ENCODE peak calls at places on chromosomes 2 and 18, in five cellular contexts. One of them, this sample, is unnamed.

GRCh38 chr2:72917138-72917874 is at the start of gene EMX1:
- DNase-seq in GM23248: peak; percentile 46
- DNase-seq in stimulated activated CD4-positive, alpha-beta T cell treated with anti-CD3 and anti-CD28 coated beads, Interleukin-1b, Interleukin-23, amount 100 ng/mL, for 48 hours: peak; percentile 58
- DNase-seq in CD4-positive, alpha-beta memory T cell: peak; percentile 52
- DNase-seq in hepatocyte: peak; percentile 81
- DNase-seq in this sample: no peak

GRCh38 chr18:61136852-61137251 is 196.4 kb upstream of the CDH20 start:
- DNase-seq in GM23248: no peak
- DNase-seq in stimulated activated CD4-positive, alpha-beta T cell treated with anti-CD3 and anti-CD28 coated beads, Interleukin-1b, Interleukin-23, amount 100 ng/mL, for 48 hours: no peak
- DNase-seq in CD4-positive, alpha-beta memory T cell: no peak
- DNase-seq in hepatocyte: no peak
- DNase-seq in this sample: no peak

GRCh38 chr2:128420131-128420530 is 101.5 kb upstream of the HS6ST1 start:
- DNase-seq in GM23248: no peak
- DNase-seq in stimulated activated CD4-positive, alpha-beta T cell treated with anti-CD3 and anti-CD28 coated beads, Interleukin-1b, Interleukin-23, amount 100 ng/mL, for 48 hours: no peak
- DNase-seq in CD4-positive, alpha-beta memory T cell: no peak
- DNase-seq in hepatocyte: no peak
- DNase-seq in this sample: no peak

GRCh38 chr2:228847684-228848083 is 423.4 kb downstream of the PID1 start:
- DNase-seq in GM23248: no peak
- DNase-seq in stimulated activated CD4-positive, alpha-beta T cell treated with anti-CD3 and anti-CD28 coated beads, Interleukin-1b, Interleukin-23, amount 100 ng/mL, for 48 hours: no peak
- DNase-seq in CD4-positive, alpha-beta memory T cell: no peak
- DNase-seq in hepatocyte: no peak
- DNase-seq in this sample: no peak

GRCh38 chr2:207434288-207434687 is 95.5 kb upstream of the CREB1 start:
- DNase-seq in GM23248: peak; percentile 58
- DNase-seq in stimulated activated CD4-positive, alpha-beta T cell treated with anti-CD3 and anti-CD28 coated beads, Interleukin-1b, Interleukin-23, amount 100 ng/mL, for 48 hours: no peak
- DNase-seq in CD4-positive, alpha-beta memory T cell: no peak
- DNase-seq in hepatocyte: no peak
- DNase-seq in this sample: no peak

GRCh38 chr2:177984739-177985138 is 87.8 kb downstream of the PDE11A start:
- DNase-seq in GM23248: peak; percentile 50
- DNase-seq in stimulated activated CD4-positive, alpha-beta T cell treated with anti-CD3 and anti-CD28 coated beads, Interleukin-1b, Interleukin-23, amount 100 ng/mL, for 48 hours: no peak
- DNase-seq in CD4-positive, alpha-beta memory T cell: no peak
- DNase-seq in hepatocyte: peak; percentile 23
- DNase-seq in this sample: no peak

GRCh38 chr2:241984271-241984655 is 114.7 kb downstream of the RTP5 start:
- DNase-seq in GM23248: no peak
- DNase-seq in stimulated activated CD4-positive, alpha-beta T cell treated with anti-CD3 and anti-CD28 coated beads, Interleukin-1b, Interleukin-23, amount 100 ng/mL, for 48 hours: no peak
- DNase-seq in CD4-positive, alpha-beta memory T cell: no peak
- DNase-seq in hepatocyte: no peak
- DNase-seq in this sample: no peak

GRCh38 chr18:48405108-48405507 is 4.1 kb downstream of the ZBTB7C start:
- DNase-seq in GM23248: peak; percentile 79
- DNase-seq in stimulated activated CD4-positive, alpha-beta T cell treated with anti-CD3 and anti-CD28 coated beads, Interleukin-1b, Interleukin-23, amount 100 ng/mL, for 48 hours: no peak
- DNase-seq in CD4-positive, alpha-beta memory T cell: no peak
- DNase-seq in hepatocyte: no peak
- DNase-seq in this sample: no peak

GRCh38 chr2:86753606-86754005 is 33.5 kb downstream of the RMND5A start:
- DNase-seq in GM23248: no peak
- DNase-seq in stimulated activated CD4-positive, alpha-beta T cell treated with anti-CD3 and anti-CD28 coated beads, Interleukin-1b, Interleukin-23, amount 100 ng/mL, for 48 hours: no peak
- DNase-seq in CD4-positive, alpha-beta memory T cell: no peak
- DNase-seq in hepatocyte: no peak
- DNase-seq in this sample: no peak

GRCh38 chr2:181678033-181678586 is 2.2 kb downstream of the NEUROD1 start:
- DNase-seq in GM23248: peak; percentile 84
- DNase-seq in stimulated activated CD4-positive, alpha-beta T cell treated with anti-CD3 and anti-CD28 coated beads, Interleukin-1b, Interleukin-23, amount 100 ng/mL, for 48 hours: peak; percentile 63
- DNase-seq in CD4-positive, alpha-beta memory T cell: peak; percentile 51
- DNase-seq in hepatocyte: peak; percentile 91
- DNase-seq in this sample: peak; percentile 36

GRCh38 chr18:26656944-26657536 is 108.7 kb upstream of the KCTD1 start:
- DNase-seq in GM23248: peak; percentile 85
- DNase-seq in stimulated activated CD4-positive, alpha-beta T cell treated with anti-CD3 and anti-CD28 coated beads, Interleukin-1b, Interleukin-23, amount 100 ng/mL, for 48 hours: no peak
- DNase-seq in CD4-positive, alpha-beta memory T cell: no peak
- DNase-seq in hepatocyte: peak; percentile 85
- DNase-seq in this sample: peak; percentile 35

GRCh38 chr18:50034029-50034428 is 160.9 kb downstream of the MYO5B start:
- DNase-seq in GM23248: no peak
- DNase-seq in stimulated activated CD4-positive, alpha-beta T cell treated with anti-CD3 and anti-CD28 coated beads, Interleukin-1b, Interleukin-23, amount 100 ng/mL, for 48 hours: no peak
- DNase-seq in CD4-positive, alpha-beta memory T cell: no peak
- DNase-seq in hepatocyte: no peak
- DNase-seq in this sample: no peak

GRCh38 chr2:67437132-67437531 is 40.0 kb downstream of the ETAA1 start:
- DNase-seq in GM23248: no peak
- DNase-seq in stimulated activated CD4-positive, alpha-beta T cell treated with anti-CD3 and anti-CD28 coated beads, Interleukin-1b, Interleukin-23, amount 100 ng/mL, for 48 hours: no peak
- DNase-seq in CD4-positive, alpha-beta memory T cell: no peak
- DNase-seq in hepatocyte: peak; percentile 23
- DNase-seq in this sample: no peak

GRCh38 chr2:71807969-71808451 is 339.7 kb downstream of the CYP26B1 start:
- DNase-seq in GM23248: no peak
- DNase-seq in stimulated activated CD4-positive, alpha-beta T cell treated with anti-CD3 and anti-CD28 coated beads, Interleukin-1b, Interleukin-23, amount 100 ng/mL, for 48 hours: no peak
- DNase-seq in CD4-positive, alpha-beta memory T cell: no peak
- DNase-seq in hepatocyte: no peak
- DNase-seq in this sample: no peak

GRCh38 chr2:122136071-122136470 is 380.6 kb downstream of the TSN start:
- DNase-seq in GM23248: peak; percentile 24
- DNase-seq in stimulated activated CD4-positive, alpha-beta T cell treated with anti-CD3 and anti-CD28 coated beads, Interleukin-1b, Interleukin-23, amount 100 ng/mL, for 48 hours: no peak
- DNase-seq in CD4-positive, alpha-beta memory T cell: no peak
- DNase-seq in hepatocyte: no peak
- DNase-seq in this sample: no peak

GRCh38 chr2:18376936-18377335 is 183.5 kb downstream of the RDH14 start:
- DNase-seq in GM23248: peak; percentile 17
- DNase-seq in stimulated activated CD4-positive, alpha-beta T cell treated with anti-CD3 and anti-CD28 coated beads, Interleukin-1b, Interleukin-23, amount 100 ng/mL, for 48 hours: no peak
- DNase-seq in CD4-positive, alpha-beta memory T cell: no peak
- DNase-seq in hepatocyte: no peak
- DNase-seq in this sample: no peak

GRCh38 chr18:33906046-33906445 is 318.7 kb downstream of the NOL4 start:
- DNase-seq in GM23248: no peak
- DNase-seq in stimulated activated CD4-positive, alpha-beta T cell treated with anti-CD3 and anti-CD28 coated beads, Interleukin-1b, Interleukin-23, amount 100 ng/mL, for 48 hours: no peak
- DNase-seq in CD4-positive, alpha-beta memory T cell: no peak
- DNase-seq in hepatocyte: no peak
- DNase-seq in this sample: no peak

GRCh38 chr2:69203166-69203985 is 183.7 kb downstream of the GFPT1 start:
- DNase-seq in GM23248: no peak
- DNase-seq in stimulated activated CD4-positive, alpha-beta T cell treated with anti-CD3 and anti-CD28 coated beads, Interleukin-1b, Interleukin-23, amount 100 ng/mL, for 48 hours: no peak
- DNase-seq in CD4-positive, alpha-beta memory T cell: no peak
- DNase-seq in hepatocyte: no peak
- DNase-seq in this sample: no peak

GRCh38 chr2:86337235-86338099 is at the start of gene REEP1:
- DNase-seq in GM23248: peak; percentile 50
- DNase-seq in stimulated activated CD4-positive, alpha-beta T cell treated with anti-CD3 and anti-CD28 coated beads, Interleukin-1b, Interleukin-23, amount 100 ng/mL, for 48 hours: no peak
- DNase-seq in CD4-positive, alpha-beta memory T cell: peak; percentile 2
- DNase-seq in hepatocyte: peak; percentile 69
- DNase-seq in this sample: no peak

GRCh38 chr2:117957616-117958015 is 56.3 kb downstream of the CCDC93 start:
- DNase-seq in GM23248: no peak
- DNase-seq in stimulated activated CD4-positive, alpha-beta T cell treated with anti-CD3 and anti-CD28 coated beads, Interleukin-1b, Interleukin-23, amount 100 ng/mL, for 48 hours: no peak
- DNase-seq in CD4-positive, alpha-beta memory T cell: no peak
- DNase-seq in hepatocyte: no peak
- DNase-seq in this sample: no peak

GRCh38 chr2:210553371-210553770 is 3.0 kb upstream of the CPS1 start:
- DNase-seq in GM23248: no peak
- DNase-seq in stimulated activated CD4-positive, alpha-beta T cell treated with anti-CD3 and anti-CD28 coated beads, Interleukin-1b, Interleukin-23, amount 100 ng/mL, for 48 hours: no peak
- DNase-seq in CD4-positive, alpha-beta memory T cell: no peak
- DNase-seq in hepatocyte: peak; percentile 74
- DNase-seq in this sample: no peak